ENCODE peak calls at places on chromosome 10, in seven cellular contexts. One of them, this sample, is unnamed.
A peak's percentile ranks its signal among the peaks of the same experiment; 100 is the strongest.

GRCh38 chr10:44294726-44295412 is 90.0 kb downstream of the CXCL12 start:
- DNase-seq in A549: no peak
- DNase-seq in endothelial cell: no peak
- DNase-seq in PC-9: no peak
- DNase-seq in AG04450: no peak
- DNase-seq in AG09319: no peak
- DNase-seq in transverse colon: no peak
- DNase-seq in this sample: no peak

GRCh38 chr10:92291921-92292860 is 1.2 kb downstream of the MARCHF5 start:
- DNase-seq in A549: peak; percentile 57
- DNase-seq in endothelial cell: peak; percentile 50
- DNase-seq in PC-9: peak; percentile 5
- DNase-seq in AG04450: no peak
- DNase-seq in AG09319: peak; percentile 15
- DNase-seq in transverse colon: peak; percentile 58
- DNase-seq in this sample: no peak

GRCh38 chr10:86017841-86018734 is 348.5 kb downstream of the GRID1 start:
- DNase-seq in A549: no peak
- DNase-seq in endothelial cell: no peak
- DNase-seq in PC-9: no peak
- DNase-seq in AG04450: no peak
- DNase-seq in AG09319: no peak
- DNase-seq in transverse colon: no peak
- DNase-seq in this sample: no peak

GRCh38 chr10:19968745-19969144 is 152.5 kb downstream of the PLXDC2 start:
- DNase-seq in A549: no peak
- DNase-seq in endothelial cell: no peak
- DNase-seq in PC-9: no peak
- DNase-seq in AG04450: no peak
- DNase-seq in AG09319: no peak
- DNase-seq in transverse colon: no peak
- DNase-seq in this sample: no peak

GRCh38 chr10:3858051-3858845 is 73.2 kb upstream of the KLF6 start:
- DNase-seq in A549: no peak
- DNase-seq in endothelial cell: no peak
- DNase-seq in PC-9: no peak
- DNase-seq in AG04450: no peak
- DNase-seq in AG09319: no peak
- DNase-seq in transverse colon: no peak
- DNase-seq in this sample: no peak

GRCh38 chr10:86955501-86956194 is 1.8 kb downstream of the MMRN2 start:
- DNase-seq in A549: no peak
- DNase-seq in endothelial cell: peak; percentile 63
- DNase-seq in PC-9: no peak
- DNase-seq in AG04450: no peak
- DNase-seq in AG09319: no peak
- DNase-seq in transverse colon: no peak
- DNase-seq in this sample: no peak

GRCh38 chr10:12833451-12833850 is 168.1 kb downstream of the CCDC3 start:
- DNase-seq in A549: no peak
- DNase-seq in endothelial cell: no peak
- DNase-seq in PC-9: no peak
- DNase-seq in AG04450: no peak
- DNase-seq in AG09319: no peak
- DNase-seq in transverse colon: no peak
- DNase-seq in this sample: no peak

GRCh38 chr10:5776150-5776880 is 36.9 kb downstream of the GDI2 start:
- DNase-seq in A549: no peak
- DNase-seq in endothelial cell: no peak
- DNase-seq in PC-9: no peak
- DNase-seq in AG04450: no peak
- DNase-seq in AG09319: no peak
- DNase-seq in transverse colon: no peak
- DNase-seq in this sample: no peak

GRCh38 chr10:118808601-118809371 is 54.0 kb upstream of the CACUL1 start:
- DNase-seq in A549: no peak
- DNase-seq in endothelial cell: no peak
- DNase-seq in PC-9: no peak
- DNase-seq in AG04450: no peak
- DNase-seq in AG09319: no peak
- DNase-seq in transverse colon: no peak
- DNase-seq in this sample: no peak

GRCh38 chr10:67788028-67788886 is 49.7 kb downstream of the DNAJC12 start:
- DNase-seq in A549: peak; percentile 77
- DNase-seq in endothelial cell: peak; percentile 77
- DNase-seq in PC-9: peak; percentile 57
- DNase-seq in AG04450: no peak
- DNase-seq in AG09319: no peak
- DNase-seq in transverse colon: peak; percentile 79
- DNase-seq in this sample: no peak

GRCh38 chr10:60182691-60183090 is 207.0 kb downstream of the ANK3 start:
- DNase-seq in A549: no peak
- DNase-seq in endothelial cell: no peak
- DNase-seq in PC-9: no peak
- DNase-seq in AG04450: no peak
- DNase-seq in AG09319: no peak
- DNase-seq in transverse colon: no peak
- DNase-seq in this sample: no peak

GRCh38 chr10:70954373-70954772 is 66.0 kb upstream of the PCBD1 start:
- DNase-seq in A549: no peak
- DNase-seq in endothelial cell: no peak
- DNase-seq in PC-9: no peak
- DNase-seq in AG04450: no peak
- DNase-seq in AG09319: no peak
- DNase-seq in transverse colon: no peak
- DNase-seq in this sample: no peak

GRCh38 chr10:35447693-35448407 is 111.5 kb downstream of the CCNY start:
- DNase-seq in A549: peak; percentile 30
- DNase-seq in endothelial cell: no peak
- DNase-seq in PC-9: peak; percentile 77
- DNase-seq in AG04450: no peak
- DNase-seq in AG09319: no peak
- DNase-seq in transverse colon: peak; percentile 35
- DNase-seq in this sample: no peak

GRCh38 chr10:15027741-15028140 is 16.0 kb upstream of the OLAH start:
- DNase-seq in A549: no peak
- DNase-seq in endothelial cell: no peak
- DNase-seq in PC-9: no peak
- DNase-seq in AG04450: no peak
- DNase-seq in AG09319: no peak
- DNase-seq in transverse colon: no peak
- DNase-seq in this sample: no peak

GRCh38 chr10:15344256-15344875 is 26.7 kb downstream of the FAM171A1 start:
- DNase-seq in A549: no peak
- DNase-seq in endothelial cell: no peak
- DNase-seq in PC-9: no peak
- DNase-seq in AG04450: no peak
- DNase-seq in AG09319: no peak
- DNase-seq in transverse colon: no peak
- DNase-seq in this sample: no peak

GRCh38 chr10:46514431-46514861 is 42.0 kb downstream of the GPRIN2 start:
- DNase-seq in A549: no peak
- DNase-seq in endothelial cell: no peak
- DNase-seq in PC-9: no peak
- DNase-seq in AG04450: no peak
- DNase-seq in AG09319: no peak
- DNase-seq in transverse colon: peak; percentile 6
- DNase-seq in this sample: no peak

GRCh38 chr10:132134541-132135397 is 52.0 kb upstream of the DPYSL4 start:
- DNase-seq in A549: no peak
- DNase-seq in endothelial cell: no peak
- DNase-seq in PC-9: no peak
- DNase-seq in AG04450: no peak
- DNase-seq in AG09319: no peak
- DNase-seq in transverse colon: no peak
- DNase-seq in this sample: no peak

GRCh38 chr10:78196964-78197363 is 163.3 kb downstream of the RPS24 start:
- DNase-seq in A549: peak; percentile 64
- DNase-seq in endothelial cell: no peak
- DNase-seq in PC-9: no peak
- DNase-seq in AG04450: peak; percentile 59
- DNase-seq in AG09319: no peak
- DNase-seq in transverse colon: no peak
- DNase-seq in this sample: no peak

GRCh38 chr10:78318305-78318704 is 284.6 kb downstream of the RPS24 start:
- DNase-seq in A549: no peak
- DNase-seq in endothelial cell: no peak
- DNase-seq in PC-9: no peak
- DNase-seq in AG04450: no peak
- DNase-seq in AG09319: no peak
- DNase-seq in transverse colon: no peak
- DNase-seq in this sample: no peak

GRCh38 chr10:71852335-71852937 is 1.4 kb upstream of the PSAP start:
- DNase-seq in A549: no peak
- DNase-seq in endothelial cell: no peak
- DNase-seq in PC-9: no peak
- DNase-seq in AG04450: no peak
- DNase-seq in AG09319: no peak
- DNase-seq in transverse colon: peak; percentile 46
- DNase-seq in this sample: no peak

GRCh38 chr10:15419279-15419874 is 48.3 kb upstream of the FAM171A1 start:
- DNase-seq in A549: no peak
- DNase-seq in endothelial cell: peak; percentile 42
- DNase-seq in PC-9: no peak
- DNase-seq in AG04450: peak; percentile 7
- DNase-seq in AG09319: no peak
- DNase-seq in transverse colon: peak; percentile 47
- DNase-seq in this sample: no peak

GRCh38 chr10:110901954-110902819 is 16.8 kb downstream of the BBIP1 start:
- DNase-seq in A549: peak; percentile 28
- DNase-seq in endothelial cell: no peak
- DNase-seq in PC-9: peak; percentile 10
- DNase-seq in AG04450: no peak
- DNase-seq in AG09319: no peak
- DNase-seq in transverse colon: no peak
- DNase-seq in this sample: no peak

GRCh38 chr10:93379366-93380042 is 102.6 kb downstream of the MYOF start:
- DNase-seq in A549: no peak
- DNase-seq in endothelial cell: no peak
- DNase-seq in PC-9: no peak
- DNase-seq in AG04450: peak; percentile 39
- DNase-seq in AG09319: no peak
- DNase-seq in transverse colon: no peak
- DNase-seq in this sample: no peak

GRCh38 chr10:132186488-132187413 is at the start of gene DPYSL4:
- DNase-seq in A549: peak; percentile 36
- DNase-seq in endothelial cell: no peak
- DNase-seq in PC-9: no peak
- DNase-seq in AG04450: no peak
- DNase-seq in AG09319: no peak
- DNase-seq in transverse colon: no peak
- DNase-seq in this sample: peak; percentile 45

GRCh38 chr10:90859321-90859751 is 1.5 kb upstream of the HTR7 start:
- DNase-seq in A549: no peak
- DNase-seq in endothelial cell: no peak
- DNase-seq in PC-9: no peak
- DNase-seq in AG04450: no peak
- DNase-seq in AG09319: no peak
- DNase-seq in transverse colon: no peak
- DNase-seq in this sample: no peak

GRCh38 chr10:4543943-4544540 is 282.0 kb upstream of the AKR1E2 start:
- DNase-seq in A549: no peak
- DNase-seq in endothelial cell: no peak
- DNase-seq in PC-9: no peak
- DNase-seq in AG04450: no peak
- DNase-seq in AG09319: no peak
- DNase-seq in transverse colon: no peak
- DNase-seq in this sample: no peak

GRCh38 chr10:49504528-49504927 is 34.4 kb downstream of the ERCC6 start:
- DNase-seq in A549: no peak
- DNase-seq in endothelial cell: no peak
- DNase-seq in PC-9: no peak
- DNase-seq in AG04450: no peak
- DNase-seq in AG09319: no peak
- DNase-seq in transverse colon: no peak
- DNase-seq in this sample: no peak

GRCh38 chr10:114541081-114541833 is 116.8 kb downstream of the ABLIM1 start:
- DNase-seq in A549: no peak
- DNase-seq in endothelial cell: no peak
- DNase-seq in PC-9: peak; percentile 39
- DNase-seq in AG04450: peak; percentile 80
- DNase-seq in AG09319: peak; percentile 88
- DNase-seq in transverse colon: peak; percentile 61
- DNase-seq in this sample: no peak

GRCh38 chr10:123496996-123497660 is 169.0 kb upstream of the GPR26 start:
- DNase-seq in A549: no peak
- DNase-seq in endothelial cell: no peak
- DNase-seq in PC-9: no peak
- DNase-seq in AG04450: no peak
- DNase-seq in AG09319: no peak
- DNase-seq in transverse colon: no peak
- DNase-seq in this sample: no peak

GRCh38 chr10:96587255-96588059 is 645 bp upstream of the TM9SF3 start:
- DNase-seq in A549: peak; percentile 34
- DNase-seq in endothelial cell: no peak
- DNase-seq in PC-9: no peak
- DNase-seq in AG04450: peak; percentile 68
- DNase-seq in AG09319: peak; percentile 71
- DNase-seq in transverse colon: peak; percentile 70
- DNase-seq in this sample: no peak

GRCh38 chr10:100020161-100020882 is 10.6 kb upstream of the DNMBP start:
- DNase-seq in A549: peak; percentile 46
- DNase-seq in endothelial cell: no peak
- DNase-seq in PC-9: no peak
- DNase-seq in AG04450: no peak
- DNase-seq in AG09319: no peak
- DNase-seq in transverse colon: no peak
- DNase-seq in this sample: no peak
- TF ChIP-seq CTCF in A549: no peak
- TF ChIP-seq CTCF in endothelial cell: no peak
- TF ChIP-seq CTCF in PC-9: no peak
- TF ChIP-seq CTCF in AG04450: no peak
- TF ChIP-seq CTCF in AG09319: no peak
- TF ChIP-seq CTCF in transverse colon: no peak
- TF ChIP-seq CTCF in this sample: no peak

GRCh38 chr10:32055478-32056135 is 618 bp downstream of the KIF5B start:
- DNase-seq in A549: peak; percentile 50
- DNase-seq in endothelial cell: peak; percentile 74
- DNase-seq in PC-9: peak; percentile 67
- DNase-seq in AG04450: no peak
- DNase-seq in AG09319: no peak
- DNase-seq in transverse colon: peak; percentile 74
- DNase-seq in this sample: no peak
- TF ChIP-seq CTCF in A549: no peak
- TF ChIP-seq CTCF in endothelial cell: no peak
- TF ChIP-seq CTCF in PC-9: no peak
- TF ChIP-seq CTCF in AG04450: peak; percentile 6
- TF ChIP-seq CTCF in AG09319: peak; percentile 6
- TF ChIP-seq CTCF in transverse colon: peak; percentile 44
- TF ChIP-seq CTCF in this sample: no peak

GRCh38 chr10:61400524-61400923 is 52.7 kb downstream of the TMEM26 start:
- DNase-seq in A549: no peak
- DNase-seq in endothelial cell: no peak
- DNase-seq in PC-9: no peak
- DNase-seq in AG04450: no peak
- DNase-seq in AG09319: no peak
- DNase-seq in transverse colon: no peak
- DNase-seq in this sample: no peak
- TF ChIP-seq CTCF in A549: no peak
- TF ChIP-seq CTCF in endothelial cell: peak; percentile 33
- TF ChIP-seq CTCF in PC-9: no peak
- TF ChIP-seq CTCF in AG04450: peak; percentile 21
- TF ChIP-seq CTCF in AG09319: no peak
- TF ChIP-seq CTCF in transverse colon: no peak
- TF ChIP-seq CTCF in this sample: no peak

GRCh38 chr10:79390551-79391229 is 43.4 kb downstream of the PPIF start:
- DNase-seq in A549: no peak
- DNase-seq in endothelial cell: no peak
- DNase-seq in PC-9: no peak
- DNase-seq in AG04450: no peak
- DNase-seq in AG09319: no peak
- DNase-seq in transverse colon: peak; percentile 28
- DNase-seq in this sample: peak; percentile 8
- TF ChIP-seq CTCF in A549: no peak
- TF ChIP-seq CTCF in endothelial cell: no peak
- TF ChIP-seq CTCF in PC-9: no peak
- TF ChIP-seq CTCF in AG04450: peak; percentile 21
- TF ChIP-seq CTCF in AG09319: no peak
- TF ChIP-seq CTCF in transverse colon: no peak
- TF ChIP-seq CTCF in this sample: no peak